ENCODE peak calls at places on chromosomes 1 and 21, in four cellular contexts. One of them, this sample, is unnamed.

GRCh38 chr1:153888518-153888917 is 34.3 kb downstream of the GATAD2B start:
- DNase-seq in activated T-cell treated with anti-CD3 and anti-CD28 coated beads for 24 hours: no peak
- DNase-seq in AG04450: no peak
- DNase-seq in lower leg skin: no peak
- DNase-seq in this sample: no peak

GRCh38 chr1:145963218-145964019 is 956 bp downstream of the ANKRD34A start:
- DNase-seq in activated T-cell treated with anti-CD3 and anti-CD28 coated beads for 24 hours: no peak
- DNase-seq in lower leg skin: peak
- DNase-seq in AG04450: no peak
- DNase-seq in this sample: no peak

GRCh38 chr1:198763298-198763714 is 124.5 kb downstream of the PTPRC start:
- DNase-seq in activated T-cell treated with anti-CD3 and anti-CD28 coated beads for 24 hours: no peak
- DNase-seq in lower leg skin: no peak
- DNase-seq in AG04450: no peak
- DNase-seq in this sample: no peak

GRCh38 chr1:66364578-66365391 is 169.2 kb upstream of the SGIP1 start:
- DNase-seq in lower leg skin: no peak
- DNase-seq in AG04450: no peak
- DNase-seq in activated T-cell treated with anti-CD3 and anti-CD28 coated beads for 24 hours: no peak
- DNase-seq in this sample: no peak

GRCh38 chr1:55443175-55443933 is 228.2 kb upstream of the USP24 start:
- DNase-seq in AG04450: peak
- DNase-seq in lower leg skin: peak
- DNase-seq in activated T-cell treated with anti-CD3 and anti-CD28 coated beads for 24 hours: no peak
- DNase-seq in this sample: no peak

GRCh38 chr1:11643782-11644181 is 10.4 kb downstream of the FBXO2 start:
- DNase-seq in AG04450: no peak
- DNase-seq in lower leg skin: no peak
- DNase-seq in activated T-cell treated with anti-CD3 and anti-CD28 coated beads for 24 hours: no peak
- DNase-seq in this sample: no peak

GRCh38 chr1:119475866-119476439 is 31.1 kb upstream of the HSD3B1 start:
- DNase-seq in lower leg skin: no peak
- DNase-seq in activated T-cell treated with anti-CD3 and anti-CD28 coated beads for 24 hours: no peak
- DNase-seq in AG04450: no peak
- DNase-seq in this sample: peak

GRCh38 chr1:32538887-32539583 is at the start of gene ZBTB8A:
- DNase-seq in activated T-cell treated with anti-CD3 and anti-CD28 coated beads for 24 hours: no peak
- DNase-seq in lower leg skin: peak
- DNase-seq in AG04450: no peak
- DNase-seq in this sample: peak

GRCh38 chr1:37037675-37038074 is 3.4 kb upstream of the GRIK3 start:
- DNase-seq in activated T-cell treated with anti-CD3 and anti-CD28 coated beads for 24 hours: no peak
- DNase-seq in AG04450: no peak
- DNase-seq in lower leg skin: no peak
- DNase-seq in this sample: no peak

GRCh38 chr1:68791800-68792199 is 294.9 kb upstream of the DEPDC1 start:
- DNase-seq in AG04450: no peak
- DNase-seq in lower leg skin: no peak
- DNase-seq in activated T-cell treated with anti-CD3 and anti-CD28 coated beads for 24 hours: no peak
- DNase-seq in this sample: no peak

GRCh38 chr1:63590161-63590560 is 3.0 kb upstream of the PGM1 start:
- DNase-seq in activated T-cell treated with anti-CD3 and anti-CD28 coated beads for 24 hours: no peak
- DNase-seq in lower leg skin: no peak
- DNase-seq in AG04450: peak
- DNase-seq in this sample: no peak

GRCh38 chr1:8529901-8530300 is 212.0 kb downstream of the SLC45A1 start:
- DNase-seq in AG04450: no peak
- DNase-seq in lower leg skin: no peak
- DNase-seq in activated T-cell treated with anti-CD3 and anti-CD28 coated beads for 24 hours: no peak
- DNase-seq in this sample: no peak

GRCh38 chr21:39218082-39218409 is 34.8 kb upstream of the PSMG1 start:
- DNase-seq in AG04450: no peak
- DNase-seq in lower leg skin: no peak
- DNase-seq in activated T-cell treated with anti-CD3 and anti-CD28 coated beads for 24 hours: no peak
- DNase-seq in this sample: no peak

GRCh38 chr1:185355947-185356346 is 38.9 kb upstream of the IVNS1ABP start:
- DNase-seq in AG04450: no peak
- DNase-seq in activated T-cell treated with anti-CD3 and anti-CD28 coated beads for 24 hours: no peak
- DNase-seq in lower leg skin: no peak
- DNase-seq in this sample: no peak

GRCh38 chr1:61980561-61980960 is 214.1 kb upstream of the L1TD1 start:
- DNase-seq in activated T-cell treated with anti-CD3 and anti-CD28 coated beads for 24 hours: no peak
- DNase-seq in AG04450: no peak
- DNase-seq in lower leg skin: no peak
- DNase-seq in this sample: no peak

GRCh38 chr1:84883286-84883685 is 9.7 kb downstream of the LPAR3 start:
- DNase-seq in lower leg skin: no peak
- DNase-seq in AG04450: peak
- DNase-seq in activated T-cell treated with anti-CD3 and anti-CD28 coated beads for 24 hours: no peak
- DNase-seq in this sample: no peak

GRCh38 chr1:201354901-201355295 is 22.6 kb downstream of the TNNT2 start:
- DNase-seq in AG04450: no peak
- DNase-seq in activated T-cell treated with anti-CD3 and anti-CD28 coated beads for 24 hours: no peak
- DNase-seq in lower leg skin: no peak
- DNase-seq in this sample: no peak

GRCh38 chr1:92623187-92623778 is 136.6 kb upstream of the GFI1 start:
- DNase-seq in AG04450: no peak
- DNase-seq in lower leg skin: no peak
- DNase-seq in activated T-cell treated with anti-CD3 and anti-CD28 coated beads for 24 hours: no peak
- DNase-seq in this sample: no peak

GRCh38 chr1:45718289-45718688 is 30.3 kb downstream of the TMEM69 start:
- DNase-seq in lower leg skin: no peak
- DNase-seq in AG04450: no peak
- DNase-seq in activated T-cell treated with anti-CD3 and anti-CD28 coated beads for 24 hours: no peak
- DNase-seq in this sample: no peak

GRCh38 chr21:35810431-35810970 is 249.8 kb downstream of the SETD4 start:
- DNase-seq in activated T-cell treated with anti-CD3 and anti-CD28 coated beads for 24 hours: no peak
- DNase-seq in AG04450: no peak
- DNase-seq in lower leg skin: no peak
- DNase-seq in this sample: no peak

GRCh38 chr1:199612976-199613774 is 414.3 kb upstream of the NR5A2 start:
- DNase-seq in activated T-cell treated with anti-CD3 and anti-CD28 coated beads for 24 hours: no peak
- DNase-seq in AG04450: no peak
- DNase-seq in lower leg skin: no peak
- DNase-seq in this sample: no peak

GRCh38 chr1:211920602-211921226 is 90.2 kb upstream of the LPGAT1 start:
- DNase-seq in AG04450: no peak
- DNase-seq in lower leg skin: no peak
- DNase-seq in activated T-cell treated with anti-CD3 and anti-CD28 coated beads for 24 hours: no peak
- DNase-seq in this sample: no peak

GRCh38 chr1:110130989-110131388 is 18.7 kb downstream of the UBL4B start:
- DNase-seq in lower leg skin: no peak
- DNase-seq in activated T-cell treated with anti-CD3 and anti-CD28 coated beads for 24 hours: no peak
- DNase-seq in AG04450: no peak
- DNase-seq in this sample: no peak

GRCh38 chr1:162256287-162256686 is 120.4 kb downstream of the SPATA46 start:
- DNase-seq in AG04450: no peak
- DNase-seq in activated T-cell treated with anti-CD3 and anti-CD28 coated beads for 24 hours: no peak
- DNase-seq in lower leg skin: no peak
- DNase-seq in this sample: no peak

GRCh38 chr21:18759267-18759666 is 355.7 kb upstream of the TMPRSS15 start:
- DNase-seq in AG04450: no peak
- DNase-seq in lower leg skin: no peak
- DNase-seq in activated T-cell treated with anti-CD3 and anti-CD28 coated beads for 24 hours: no peak
- DNase-seq in this sample: no peak

GRCh38 chr1:6969106-6969505 is 183.9 kb downstream of the CAMTA1 start:
- DNase-seq in activated T-cell treated with anti-CD3 and anti-CD28 coated beads for 24 hours: no peak
- DNase-seq in AG04450: no peak
- DNase-seq in lower leg skin: no peak
- DNase-seq in this sample: no peak

GRCh38 chr1:177864530-177865305 is 105.1 kb downstream of the SEC16B start:
- DNase-seq in activated T-cell treated with anti-CD3 and anti-CD28 coated beads for 24 hours: no peak
- DNase-seq in lower leg skin: no peak
- DNase-seq in AG04450: no peak
- DNase-seq in this sample: no peak

GRCh38 chr1:48077860-48078259 is 80.7 kb upstream of the TRABD2B start:
- DNase-seq in AG04450: no peak
- DNase-seq in activated T-cell treated with anti-CD3 and anti-CD28 coated beads for 24 hours: no peak
- DNase-seq in lower leg skin: no peak
- DNase-seq in this sample: no peak

GRCh38 chr1:244104309-244105060 is 53.4 kb downstream of the ZBTB18 start:
- DNase-seq in lower leg skin: no peak
- DNase-seq in AG04450: peak
- DNase-seq in activated T-cell treated with anti-CD3 and anti-CD28 coated beads for 24 hours: no peak
- DNase-seq in this sample: no peak

GRCh38 chr1:150974580-150975478 is at the start of gene CERS2:
- DNase-seq in AG04450: no peak
- DNase-seq in activated T-cell treated with anti-CD3 and anti-CD28 coated beads for 24 hours: peak
- DNase-seq in lower leg skin: peak
- DNase-seq in this sample: peak